ENCODE peak calls at places on chromosomes 3 and 15, in four cellular contexts. N is GM12878, Q is HCT116, L is H1. Y is an unnamed sample.

GRCh38 chr15:80619677-80620076 is 75.4 kb upstream of the ABHD17C start:
- DNase-seq in N (no peak), Q (no peak), L (peak; percentile 13), Y (peak; percentile 13)

GRCh38 chr3:106609666-106610301 is 741.0 kb upstream of the CBLB start:
- DNase-seq in N (peak; percentile 77), Q (peak; percentile 62), L (peak; percentile 76), Y (peak; percentile 41)

GRCh38 chr3:41199866-41200668 is 762 bp downstream of the CTNNB1 start:
- DNase-seq in N (no peak), Q (no peak), L (no peak), Y (no peak)

GRCh38 chr3:134754768-134755559 is 40.1 kb upstream of the EPHB1 start:
- DNase-seq in N (no peak), Q (peak; percentile 10), L (peak; percentile 81), Y (peak; percentile 29)

GRCh38 chr3:53089511-53089910 is 40.7 kb downstream of the RFT1 start:
- DNase-seq in N (no peak), Q (no peak), L (no peak), Y (no peak)

GRCh38 chr3:126261037-126261436 is 80.7 kb upstream of the ALDH1L1 start:
- DNase-seq in N (no peak), Q (no peak), L (no peak), Y (peak; percentile 62)

GRCh38 chr3:623914-624545 is 427.5 kb downstream of the CHL1 start:
- DNase-seq in N (no peak), Q (no peak), L (no peak), Y (no peak)

GRCh38 chr15:36755341-36755740 is 175.9 kb downstream of the CDIN1 start:
- DNase-seq in N (no peak), Q (no peak), L (no peak), Y (no peak)

GRCh38 chr15:25862087-25862468 is 1.0 kb downstream of the ATP10A start:
- DNase-seq in N (no peak), Q (no peak), L (no peak), Y (no peak)

GRCh38 chr3:36814071-36814717 is 49.8 kb upstream of the DCLK3 start:
- DNase-seq in N (no peak), Q (no peak), L (no peak), Y (no peak)

GRCh38 chr15:90161946-90162345 is 39.2 kb upstream of the SEMA4B start:
- DNase-seq in N (peak; percentile 83), Q (no peak), L (no peak), Y (no peak)

GRCh38 chr15:69035205-69035917 is 20.9 kb downstream of the NOX5 start:
- DNase-seq in N (no peak), Q (no peak), L (peak; percentile 80), Y (peak; percentile 23)

DNA sequence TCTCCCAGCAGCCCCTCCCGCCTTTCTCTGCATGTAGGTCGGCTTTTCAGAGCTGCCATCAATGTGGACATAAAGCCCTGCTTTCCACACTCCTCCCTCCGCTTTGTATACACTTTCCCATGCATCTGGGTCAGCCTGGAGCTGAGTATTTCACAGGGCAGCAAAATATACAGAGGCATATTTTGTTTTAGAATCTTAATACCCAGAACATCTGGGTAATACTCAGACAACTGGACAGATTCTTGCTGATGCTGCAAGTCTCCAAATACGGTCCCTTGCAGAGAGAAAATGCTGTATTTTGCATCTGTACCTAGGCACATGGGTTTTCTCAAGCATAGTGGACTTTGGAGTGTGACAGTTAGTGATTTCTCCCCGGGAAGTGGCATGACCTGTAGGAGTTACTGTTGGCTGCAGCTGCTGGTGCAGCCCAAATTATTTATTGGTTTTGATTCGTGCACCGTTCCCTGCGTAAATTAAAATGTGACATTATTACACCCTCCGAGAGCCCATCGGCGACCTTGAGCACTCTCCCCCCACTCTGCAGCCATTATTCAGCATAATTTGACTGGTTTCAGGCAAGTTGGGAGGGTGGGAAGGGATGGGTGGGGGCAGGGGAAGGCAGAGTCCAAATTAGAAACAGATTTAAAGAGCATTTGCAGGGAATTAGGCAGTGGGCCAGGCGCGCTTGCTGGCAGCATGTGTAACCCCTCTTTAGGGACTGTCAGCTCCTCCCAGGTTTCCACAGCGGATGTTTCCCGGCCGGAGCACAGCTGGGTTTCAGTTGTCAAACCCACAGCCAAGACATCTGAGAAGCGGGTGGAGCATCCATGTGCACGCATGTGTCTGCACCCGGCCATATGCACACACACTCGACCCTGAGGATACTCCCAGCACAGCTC is 100.8 kb downstream of the CPN2 start:
- DNase-seq in N (no peak), Q (no peak), L (peak; percentile 33), Y (no peak)
- TF ChIP-seq EZH2 in N (no peak), Q (no peak), L (no peak), Y (no peak)

GRCh38 chr15:101353240-101353639 is 58.2 kb upstream of the SNRPA1 start:
- DNase-seq in N (no peak), Q (no peak), L (no peak), Y (no peak)
- TF ChIP-seq CEBPB in N (no peak), Q (no peak), L (no peak), Y (no peak)

DNA sequence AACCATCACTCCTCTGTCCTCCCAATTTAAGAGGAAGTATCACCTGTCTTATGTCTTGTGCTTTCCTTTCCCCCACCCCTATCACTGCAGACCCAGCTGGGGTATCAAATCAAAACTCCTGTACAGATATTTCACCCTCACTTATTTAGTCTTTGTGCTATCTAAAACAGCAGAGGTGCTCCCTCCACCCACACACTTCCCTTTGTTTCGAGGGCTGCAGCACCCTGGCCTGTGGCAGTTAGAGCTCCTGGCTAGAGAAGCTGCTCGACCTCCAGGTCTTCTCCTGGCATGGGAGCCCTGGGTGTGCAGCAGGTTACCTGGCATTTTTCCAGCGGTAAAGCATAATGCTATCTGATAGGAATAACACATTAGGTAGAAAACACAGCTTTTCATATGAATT is 181.4 kb upstream of the BCL6 start:
- DNase-seq in N (no peak), Q (no peak), L (no peak), Y (no peak)
- H3K4me1 ChIP-seq in N (peaks cover 2% of the 10 kb centered on the region), Q (no peaks in the 10 kb centered on the region), L (no peaks in the 10 kb centered on the region), Y (peaks cover 50% of the 10 kb centered on the region)

DNA sequence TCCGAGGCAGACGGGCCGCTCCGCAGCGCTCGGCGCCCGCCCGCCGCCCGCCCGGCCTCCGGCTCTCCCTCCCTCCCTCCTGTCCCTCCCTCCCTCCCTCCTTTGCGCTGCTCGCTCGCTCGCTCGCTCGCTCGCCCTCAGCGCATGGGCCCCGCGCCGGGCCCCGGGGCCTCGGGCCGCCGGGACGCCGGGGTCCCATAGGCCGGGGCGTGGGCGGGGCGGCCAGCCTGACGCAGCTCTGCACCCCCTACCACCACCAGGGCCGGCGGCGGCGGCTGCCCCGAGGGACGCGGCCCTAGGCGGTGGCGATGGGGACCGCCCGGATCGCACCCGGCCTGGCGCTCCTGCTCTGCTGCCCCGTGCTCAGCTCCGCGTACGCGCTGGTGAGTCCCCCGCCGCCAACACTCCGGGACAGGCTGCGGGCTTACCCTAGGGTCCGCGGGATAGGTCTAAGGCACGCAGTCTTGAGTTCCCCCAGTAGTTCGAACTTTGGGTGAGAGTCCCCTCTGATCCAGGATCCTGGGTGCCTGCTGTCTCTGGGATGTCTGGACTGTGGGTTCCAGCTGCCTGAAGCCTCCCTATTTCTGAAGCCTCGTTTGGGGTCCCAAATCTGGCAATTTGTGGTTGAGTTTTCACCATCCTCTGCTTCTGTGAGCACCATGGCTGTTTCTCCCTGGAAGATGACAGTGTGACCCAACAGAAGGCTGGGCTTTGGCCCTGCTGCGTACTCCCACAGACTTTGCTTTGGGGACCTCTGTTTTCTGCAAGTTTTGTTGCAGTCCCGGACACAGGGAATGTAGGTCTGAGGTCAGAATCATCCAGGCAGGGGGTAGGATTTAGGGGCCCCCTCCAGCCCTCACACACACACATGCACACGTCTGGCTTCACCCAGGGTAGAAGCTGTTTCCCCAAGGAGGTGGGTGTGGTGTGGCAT is 6.0 kb downstream of the PTH1R start:
- DNase-seq in N (no peak), Q (no peak), L (peak; percentile 67), Y (no peak)
- TF ChIP-seq EZH2 in N (no peak), Q (no peak), L (peak; percentile 71), Y (peak; percentile 53)

DNA sequence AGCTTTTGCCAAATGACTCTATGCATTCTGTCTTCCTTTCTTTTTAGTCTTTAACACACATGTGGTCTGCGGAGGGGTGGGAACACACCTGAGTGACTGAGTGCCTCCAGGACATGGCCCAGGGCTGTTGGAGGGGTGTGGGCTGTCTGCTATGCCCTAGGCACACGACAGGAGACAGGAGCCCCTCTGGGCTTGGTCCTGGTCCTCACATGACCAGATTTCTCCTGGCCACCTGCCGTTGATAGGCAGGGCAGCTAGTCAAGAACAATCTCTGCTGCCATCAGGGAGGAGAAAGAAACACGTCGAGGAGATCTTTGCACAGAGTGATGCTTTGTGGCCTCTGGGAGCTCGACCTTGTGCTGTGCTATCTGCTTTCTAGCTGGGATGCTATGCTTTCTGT is 176.6 kb downstream of the KLF13 start:
- DNase-seq in N (no peak), Q (no peak), L (peak; percentile 24), Y (no peak)
- TF ChIP-seq CEBPB in N (no peak), Q (no peak), L (no peak), Y (no peak)

GRCh38 chr15:100598655-100599054 is 3.3 kb downstream of the LINS1 start:
- DNase-seq in N (no peak), Q (no peak), L (no peak), Y (no peak)
- H3K4me1 ChIP-seq in N (peaks cover 22% of the 10 kb centered on the region), Q (peaks cover 12% of the 10 kb centered on the region), L (peaks cover 8% of the 10 kb centered on the region), Y (peaks cover 28% of the 10 kb centered on the region)

DNA sequence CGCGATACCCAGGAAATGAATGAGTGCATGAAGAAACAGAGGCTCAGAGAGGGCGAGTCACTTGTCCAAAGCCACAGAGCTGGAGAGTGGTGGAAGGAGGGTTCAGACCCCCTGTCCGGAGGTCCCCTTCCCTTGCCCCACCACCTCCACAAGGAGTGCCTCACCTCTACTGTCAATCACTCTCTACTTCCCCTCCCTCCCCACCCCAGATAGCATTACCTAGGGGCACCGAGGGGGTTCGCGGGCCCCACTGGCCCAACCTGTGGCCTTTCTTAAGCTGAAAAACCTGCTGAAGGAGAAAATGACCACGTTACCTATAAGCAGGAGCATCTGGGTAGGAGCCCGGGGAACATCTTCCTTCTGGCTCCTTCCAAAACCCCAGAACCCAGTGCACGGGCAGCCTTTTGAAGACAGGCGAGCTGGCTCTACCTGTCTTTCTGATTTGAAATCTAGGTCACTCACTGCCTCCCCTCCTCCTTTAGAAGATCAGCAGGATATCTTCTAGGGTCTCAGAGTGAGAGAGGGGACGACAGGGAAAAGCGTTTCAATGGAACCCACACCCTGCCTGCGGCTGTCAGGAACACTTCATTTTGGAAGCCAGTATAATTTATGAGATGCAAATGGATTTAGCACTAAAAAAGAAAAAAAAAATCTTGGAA is 89.9 kb upstream of the MEF2A start:
- DNase-seq in N (no peak), Q (no peak), L (no peak), Y (no peak)
- TF ChIP-seq EZH2 in N (no peak), Q (no peak), L (no peak), Y (no peak)